ENCODE peak calls at places on chromosomes 6 and 20, in four cellular contexts. X, P, D and E are unnamed samples.

GRCh38 chr6:148720897-148721296 is 25.9 kb upstream of the UST start:
- ATAC-seq in D (no peak), X (no peak), P (no peak), E (no peak)

GRCh38 chr20:18906046-18906445 is 92.5 kb downstream of the SCP2D1 start:
- ATAC-seq in P (no peak), X (no peak), D (no peak), E (no peak)

GRCh38 chr20:41261790-41262717 is 55.5 kb downstream of the ZHX3 start:
- ATAC-seq in P (no peak), X (peak; percentile 78), D (no peak), E (no peak)

GRCh38 chr6:127177030-127177928 is 58.8 kb downstream of the RSPO3 start:
- ATAC-seq in X (no peak), P (no peak), D (no peak), E (peak; percentile 73)

GRCh38 chr6:49676671-49677281 is 36.6 kb downstream of the CRISP2 start:
- ATAC-seq in D (no peak), P (no peak), X (peak; percentile 23), E (no peak)

GRCh38 chr20:48191200-48191599 is 405.9 kb upstream of the SULF2 start:
- ATAC-seq in X (no peak), P (peak; percentile 47), D (peak; percentile 51), E (no peak)

GRCh38 chr6:165616116-165616515 is 46.9 kb downstream of the PDE10A start:
- ATAC-seq in D (no peak), X (no peak), P (no peak), E (no peak)

GRCh38 chr20:36575066-36575743 is 1.8 kb downstream of the TGIF2 start:
- ATAC-seq in X (peak; percentile 14), P (peak; percentile 31), D (peak; percentile 51), E (peak; percentile 1)

DNA sequence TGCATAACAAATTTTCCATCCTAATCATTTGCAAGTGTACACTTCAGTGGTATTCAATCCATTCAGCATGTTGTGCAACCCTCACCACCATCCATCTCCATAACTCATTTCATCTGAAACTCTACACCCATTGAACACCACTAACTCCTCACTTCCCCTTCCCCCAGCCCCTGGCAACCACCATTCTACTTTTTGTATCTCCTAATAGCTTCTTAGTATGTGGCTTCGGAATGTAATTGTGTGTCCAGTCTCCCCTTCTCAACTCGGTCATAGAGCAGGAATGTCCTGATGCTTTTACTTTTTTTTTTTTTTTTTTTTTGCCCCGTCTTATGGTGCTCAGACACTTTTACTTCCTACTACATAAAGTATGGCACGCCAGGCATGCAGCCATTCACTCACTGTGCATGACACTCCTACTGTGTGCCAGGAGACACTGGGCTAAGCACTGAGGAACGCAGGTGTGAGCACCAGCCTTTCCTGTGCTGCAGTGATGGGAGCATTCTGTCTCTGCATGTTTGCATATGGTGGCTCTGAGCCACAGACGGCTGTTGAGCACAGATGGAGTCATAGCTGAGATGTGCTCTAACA is 15.3 kb downstream of the HCK start:
- ATAC-seq in X (no peak), D (no peak), P (no peak), E (no peak)
- TF ChIP-seq POLR2AphosphoS5 in X (no peak), D (no peak), P (no peak), E (no peak)

GRCh38 chr6:106732541-106732940 is 103.2 kb downstream of the QRSL1 start:
- ATAC-seq in P (no peak), X (no peak), D (no peak), E (no peak)
- TF ChIP-seq POLR2AphosphoS5 in P (no peak), X (no peak), D (no peak), E (no peak)

DNA sequence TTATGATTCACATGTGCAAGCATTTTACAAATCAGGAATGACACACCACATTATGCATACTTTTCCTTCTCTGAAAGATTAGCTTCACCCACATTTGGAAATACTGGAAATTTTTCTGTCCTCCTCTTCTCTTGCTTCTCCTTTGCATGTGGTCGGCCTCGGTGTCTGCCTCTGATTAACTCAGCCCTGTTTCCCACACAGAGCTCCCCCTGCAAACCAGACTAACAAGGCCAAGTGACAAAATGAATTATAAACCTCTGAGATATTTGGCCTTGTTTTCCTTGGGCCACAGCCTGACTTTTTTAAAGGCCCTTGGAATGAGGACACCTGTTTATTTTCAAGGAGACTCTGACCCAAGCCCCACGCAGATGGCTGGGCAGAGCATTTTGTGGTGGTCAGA is 9.0 kb upstream of the CCN6 start:
- ATAC-seq in X (no peak), P (no peak), D (no peak), E (no peak)
- TF ChIP-seq POLR2AphosphoS5 in X (no peak), P (no peak), D (no peak), E (peak; percentile 47)

GRCh38 chr6:150683320-150683719 is 83.6 kb downstream of the PLEKHG1 start:
- ATAC-seq in P (no peak), X (no peak), D (no peak), E (peak; percentile 75)
- TF ChIP-seq POLR2AphosphoS5 in P (no peak), X (no peak), D (no peak), E (peak; percentile 60)

GRCh38 chr6:128720891-128721290 is 162.0 kb upstream of the LAMA2 start:
- ATAC-seq in D (no peak), X (no peak), P (no peak), E (no peak)

GRCh38 chr6:128727500-128727899 is 155.4 kb upstream of the LAMA2 start:
- ATAC-seq in P (no peak), D (no peak), X (no peak), E (no peak)

GRCh38 chr6:128724738-128725137 is 158.2 kb upstream of the LAMA2 start:
- ATAC-seq in D (no peak), P (no peak), X (no peak), E (no peak)

GRCh38 chr6:128725271-128726233 is 157.4 kb upstream of the LAMA2 start:
- ATAC-seq in D (peak; percentile 52), P (no peak), X (no peak), E (no peak)

DNA sequence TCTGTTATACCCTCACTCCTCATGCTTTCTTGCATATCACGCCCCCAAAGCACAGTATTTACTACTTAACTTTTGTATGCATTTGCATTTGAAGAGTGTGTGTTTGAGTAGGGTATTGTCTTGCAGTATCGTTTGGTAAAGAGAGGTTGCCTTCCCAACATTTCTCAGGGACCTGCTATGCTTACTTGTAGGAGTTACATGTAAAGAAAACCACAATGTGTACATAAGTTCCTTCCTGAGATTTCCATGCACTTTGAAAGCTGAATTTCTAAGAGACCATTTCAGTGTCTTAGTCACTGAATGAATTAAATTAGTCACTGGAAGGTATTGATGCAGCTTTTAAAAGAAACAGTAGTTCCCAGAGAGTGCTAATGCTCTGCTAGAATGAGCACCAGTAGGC is 159.3 kb upstream of the LAMA2 start:
- ATAC-seq in P (no peak), D (no peak), X (no peak), E (no peak)
- TF ChIP-seq POLR2AphosphoS5 in P (no peak), D (no peak), X (no peak), E (no peak)

GRCh38 chr6:41929918-41930317 is 8.6 kb downstream of the BYSL start:
- ATAC-seq in X (no peak), D (no peak), P (no peak), E (no peak)

GRCh38 chr6:41935190-41935569 is 6.4 kb downstream of the CCND3 start:
- ATAC-seq in X (no peak), P (no peak), D (no peak), E (no peak)

GRCh38 chr6:41934278-41935189 is 7.1 kb downstream of the CCND3 start:
- ATAC-seq in X (no peak), D (no peak), P (no peak), E (no peak)

GRCh38 chr6:41931792-41932191 is 9.8 kb downstream of the CCND3 start:
- ATAC-seq in P (no peak), D (no peak), X (no peak), E (no peak)

GRCh38 chr6:41932378-41932777 is 9.2 kb downstream of the CCND3 start:
- ATAC-seq in P (no peak), D (no peak), X (no peak), E (no peak)
- TF ChIP-seq POLR2AphosphoS5 in P (no peak), D (no peak), X (no peak), E (no peak)

GRCh38 chr6:19736066-19736465 is 101.1 kb upstream of the ID4 start:
- ATAC-seq in D (no peak), P (no peak), X (peak; percentile 52), E (no peak)
- TF ChIP-seq POLR2AphosphoS5 in D (no peak), P (no peak), X (no peak), E (no peak)